ENCODE peak calls at places on chromosomes 11 and 22, in five cellular contexts. X is GM12891, D is lower leg skin, A is A549, J is uterus. B is an unnamed sample.

GRCh38 chr11:22792497-22792896 is 37.1 kb downstream of the SVIP start:
- DNase-seq in X (no peak), D (no peak), A (no peak), J (no peak), B (peak; percentile 23)

GRCh38 chr22:50473855-50474671 is 772 bp downstream of the SBF1 start:
- DNase-seq in D (no peak), A (no peak), J (no peak), X (no peak), B (no peak)

GRCh38 chr22:29073618-29074275 is 912 bp downstream of the KREMEN1 start:
- DNase-seq in J (peak; percentile 40), D (peak; percentile 43), X (no peak), A (no peak), B (no peak)

GRCh38 chr22:23184764-23185113 is 4.4 kb downstream of the BCR start:
- DNase-seq in A (no peak), X (no peak), D (no peak), J (no peak), B (no peak)

GRCh38 chr11:5690736-5691135 is 1.1 kb downstream of the TRIM22 start:
- DNase-seq in D (no peak), J (no peak), A (no peak), X (no peak), B (no peak)

GRCh38 chr11:120545813-120546212 is 34.3 kb downstream of the GRIK4 start:
- DNase-seq in D (no peak), J (no peak), A (no peak), X (no peak), B (no peak)

GRCh38 chr11:28743101-28743550 is 634.9 kb downstream of the METTL15 start:
- DNase-seq in X (no peak), D (no peak), A (no peak), J (no peak), B (no peak)

GRCh38 chr11:130457909-130458729 is 9.7 kb downstream of the ADAMTS15 start:
- DNase-seq in A (no peak), J (no peak), D (no peak), X (no peak), B (no peak)

GRCh38 chr11:98495016-98495415 is 525.7 kb upstream of the CNTN5 start:
- DNase-seq in X (no peak), J (no peak), A (no peak), D (no peak), B (no peak)

GRCh38 chr11:12418019-12418611 is 40.7 kb downstream of the PARVA start:
- DNase-seq in D (no peak), A (no peak), X (no peak), J (no peak), B (no peak)

GRCh38 chr11:125085301-125086081 is 22.4 kb downstream of the SLC37A2 start:
- DNase-seq in X (no peak), J (no peak), D (no peak), A (no peak), B (no peak)

GRCh38 chr22:35841907-35842518 is 124.3 kb downstream of the APOL5 start:
- DNase-seq in X (no peak), J (no peak), D (no peak), A (no peak), B (no peak)

GRCh38 chr11:68312780-68313573 is 586 bp downstream of the LRP5 start:
- DNase-seq in A (no peak), D (no peak), X (peak; percentile 55), J (no peak), B (no peak)

GRCh38 chr11:4455439-4455838 is 6.3 kb downstream of the OR52K2 start:
- DNase-seq in A (no peak), X (no peak), J (no peak), D (peak; percentile 29), B (no peak)

GRCh38 chr11:115409691-115410220 is 94.5 kb downstream of the CADM1 start:
- DNase-seq in X (no peak), J (no peak), D (no peak), A (no peak), B (no peak)

GRCh38 chr11:119062779-119063178 is 4.8 kb upstream of the VPS11 start:
- DNase-seq in J (no peak), D (no peak), X (no peak), A (no peak), B (no peak)

GRCh38 chr11:75325713-75326438 is 25.6 kb downstream of the ARRB1 start:
- DNase-seq in D (no peak), X (no peak), A (peak; percentile 83), J (peak; percentile 69), B (peak; percentile 93)

GRCh38 chr11:35978173-35978572 is 34.3 kb downstream of the LDLRAD3 start:
- DNase-seq in A (no peak), D (no peak), J (no peak), X (no peak), B (no peak)

GRCh38 chr22:36362819-36363377 is 24.9 kb downstream of the MYH9 start:
- DNase-seq in J (no peak), A (no peak), D (no peak), X (no peak), B (no peak)

GRCh38 chr11:128776434-128777284 is 82.8 kb downstream of the FLI1 start:
- DNase-seq in D (no peak), J (no peak), A (peak; percentile 41), X (peak; percentile 48), B (no peak)

GRCh38 chr22:30392661-30393321 is 4.0 kb upstream of the SEC14L2 start:
- DNase-seq in A (no peak), X (no peak), D (no peak), J (no peak), B (no peak)

GRCh38 chr22:49159711-49160110 is 668.0 kb downstream of the BRD1 start:
- DNase-seq in A (no peak), D (no peak), J (no peak), X (no peak), B (no peak)

GRCh38 chr11:31557991-31558390 is 48.4 kb downstream of the ELP4 start:
- DNase-seq in D (no peak), A (no peak), X (no peak), J (no peak), B (no peak)

GRCh38 chr22:23074451-23074850 is 4.1 kb downstream of the GNAZ start:
- DNase-seq in J (no peak), D (no peak), A (no peak), X (no peak), B (no peak)

GRCh38 chr11:30936476-30936875 is 350.3 kb upstream of the MPPED2 start:
- DNase-seq in D (no peak), A (no peak), J (no peak), X (no peak), B (no peak)

GRCh38 chr11:35338928-35339327 is 80.4 kb downstream of the SLC1A2 start:
- DNase-seq in A (no peak), J (no peak), D (no peak), X (no peak), B (no peak)

GRCh38 chr22:38412435-38413084 is 42.4 kb downstream of the KCNJ4 start:
- DNase-seq in J (peak; percentile 15), D (no peak), A (peak; percentile 40), X (peak; percentile 84), B (no peak)

GRCh38 chr11:118870396-118871343 is 13.0 kb upstream of the CXCR5 start:
- DNase-seq in A (no peak), D (no peak), X (no peak), J (peak; percentile 38), B (no peak)

GRCh38 chr11:1845571-1846452 is 7.0 kb downstream of the TNNI2 start:
- DNase-seq in J (no peak), A (no peak), D (no peak), X (no peak), B (no peak)

GRCh38 chr11:64305075-64305690 is at the start of gene ESRRA:
- DNase-seq in X (peak; percentile 94), J (peak; percentile 99), D (peak; percentile 99), A (peak; percentile 94), B (peak; percentile 95)
- TF ChIP-seq POLR2A in X (no peak), J (peak; percentile 10), D (no peak), A (peak; percentile 20), B (peak; percentile 48)

DNA sequence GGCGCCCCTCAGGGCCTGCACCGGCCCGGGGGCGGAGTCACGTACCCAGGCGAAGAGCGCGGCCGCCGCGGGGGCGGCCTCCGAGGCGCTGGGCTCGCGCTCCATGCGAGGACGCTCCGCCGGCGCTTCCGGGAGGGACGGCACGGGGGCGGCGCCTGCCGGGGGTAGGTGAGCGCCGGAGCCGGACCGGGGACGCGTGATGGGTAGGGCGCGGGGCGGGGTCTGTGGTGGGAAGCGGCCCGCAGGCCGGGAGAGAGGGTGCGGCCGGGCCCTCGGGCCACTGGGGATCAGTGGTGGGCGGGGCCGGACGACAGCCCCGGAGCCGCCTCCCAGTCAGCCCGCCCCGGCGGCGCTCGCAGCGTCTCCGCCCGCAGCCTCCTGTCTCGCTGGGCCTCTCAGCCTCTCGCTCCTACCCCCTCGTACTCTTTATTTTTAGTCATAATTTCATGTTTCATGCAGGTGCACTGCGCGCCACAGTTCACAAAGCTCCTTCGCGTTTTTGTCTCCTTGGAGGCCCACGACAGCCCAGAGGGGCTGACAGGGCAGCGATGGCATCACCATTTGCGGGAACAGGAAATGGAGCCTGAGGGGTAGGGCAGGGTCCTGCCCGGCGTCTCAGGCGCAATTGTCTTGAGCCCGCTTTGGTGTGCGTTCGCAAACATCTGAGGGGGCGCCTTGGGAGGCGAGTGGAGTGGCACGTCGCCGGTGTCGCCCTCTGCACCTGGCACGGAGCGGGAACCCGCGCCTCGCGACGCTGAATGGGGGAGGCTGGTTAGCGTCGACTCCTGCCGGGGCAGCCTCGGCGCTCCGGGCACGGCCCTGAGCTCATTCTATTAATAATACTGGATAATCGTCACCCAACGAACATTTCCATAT is at the start of gene SERGEF:
- DNase-seq in D (peak; percentile 90), J (peak; percentile 89), A (peak; percentile 73), X (peak; percentile 86), B (peak; percentile 95)
- TF ChIP-seq POLR2A in D (no peak), J (no peak), A (peak; percentile 60), X (peak; percentile 44), B (peak; percentile 66)

DNA sequence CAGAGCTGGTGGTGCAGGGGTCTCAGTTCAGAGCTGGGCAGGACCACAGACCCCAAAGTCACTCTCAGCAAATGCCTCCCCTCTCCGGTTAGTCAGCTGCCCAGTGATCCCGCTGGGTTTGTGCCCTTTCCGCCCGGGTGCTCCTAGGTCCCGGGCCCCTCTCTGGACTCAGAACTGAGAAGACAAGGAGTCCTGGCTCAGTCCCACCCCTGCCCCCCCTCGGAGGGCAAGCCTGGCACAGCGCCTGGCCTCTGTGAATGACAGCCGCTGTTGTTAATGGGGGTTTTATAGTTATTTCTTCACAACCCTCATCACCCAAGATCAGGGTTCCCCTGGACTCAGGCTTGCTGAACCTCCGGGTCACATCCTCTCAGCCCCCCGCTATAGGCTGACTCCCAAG is 47.6 kb downstream of the ELFN2 start:
- DNase-seq in A (no peak), D (no peak), X (no peak), J (no peak), B (no peak)
- TF ChIP-seq POLR2A in A (no peak), D (no peak), X (no peak), J (no peak), B (no peak)

DNA sequence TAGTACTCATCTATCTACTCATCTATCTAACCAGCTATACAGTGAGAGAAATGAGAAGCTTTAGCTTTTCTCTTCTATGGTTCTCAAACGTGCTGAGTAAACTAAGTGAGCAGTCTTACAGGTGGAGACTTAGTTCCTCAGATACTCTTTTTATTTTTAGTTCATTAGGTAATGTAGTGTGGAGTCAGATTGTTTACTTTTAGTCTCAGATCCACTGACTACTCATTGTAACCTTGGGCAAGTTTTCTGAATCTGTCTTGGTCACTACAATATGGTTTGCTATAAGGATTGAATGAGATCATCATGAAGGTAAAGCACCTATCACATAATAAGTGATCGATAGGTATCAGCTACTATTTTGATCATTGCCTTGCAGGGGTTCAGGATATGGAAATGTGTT is 160.1 kb downstream of the RAB38 start:
- DNase-seq in D (no peak), X (no peak), J (no peak), A (no peak), B (no peak)
- TF ChIP-seq POLR2A in D (no peak), X (no peak), J (no peak), A (no peak), B (no peak)